ENCODE peak calls at places on chromosomes 3 and 15, in seven cellular contexts. S, T, E, M, H, G and U are unnamed samples.
A peak's percentile ranks its signal among the peaks of the same experiment; 100 is the strongest.

GRCh38 chr15:48479751-48480150 is 148.5 kb downstream of the DUT start:
- DNase-seq in S (no peak), T (no peak), E (no peak), M (no peak), H (no peak), G (no peak), U (no peak)

GRCh38 chr15:33148129-33148850 is 46.2 kb downstream of the FMN1 start:
- DNase-seq in S (no peak), T (no peak), E (no peak), M (no peak), H (no peak), G (no peak), U (no peak)

GRCh38 chr15:63114465-63114864 is 7.2 kb upstream of the LACTB start:
- DNase-seq in S (no peak), T (no peak), E (no peak), M (no peak), H (no peak), G (no peak), U (no peak)

GRCh38 chr3:61627768-61628185 is 66.4 kb downstream of the PTPRG start:
- DNase-seq in S (peak; percentile 88), T (no peak), E (peak; percentile 92), M (peak; percentile 83), H (no peak), G (no peak), U (peak; percentile 93)

GRCh38 chr15:61038387-61038786 is 190.7 kb downstream of the RORA start:
- DNase-seq in S (no peak), T (peak; percentile 28), E (peak; percentile 74), M (no peak), H (no peak), G (no peak), U (peak; percentile 44)

GRCh38 chr3:167684389-167684993 is 30.7 kb upstream of the WDR49 start:
- DNase-seq in S (peak; percentile 23), T (peak; percentile 77), E (peak; percentile 68), M (peak; percentile 14), H (peak; percentile 22), G (peak; percentile 84), U (peak; percentile 55)

GRCh38 chr3:50630916-50631315 is 14.0 kb downstream of the MAPKAPK3 start:
- DNase-seq in S (peak; percentile 59), T (no peak), E (no peak), M (no peak), H (no peak), G (no peak), U (no peak)

GRCh38 chr3:131277836-131278497 is 103.6 kb upstream of the NUDT16 start:
- DNase-seq in S (peak; percentile 26), T (peak; percentile 19), E (no peak), M (no peak), H (no peak), G (no peak), U (peak; percentile 33)

GRCh38 chr15:39431371-39431770 is 149.5 kb upstream of the THBS1 start:
- DNase-seq in S (peak; percentile 69), T (no peak), E (peak; percentile 31), M (no peak), H (no peak), G (no peak), U (peak; percentile 69)

GRCh38 chr3:46716461-46717441 is 918 bp downstream of the PRSS50 start:
- DNase-seq in S (no peak), T (no peak), E (no peak), M (no peak), H (no peak), G (no peak), U (no peak)

GRCh38 chr3:8970971-8971589 is 7.8 kb upstream of the RAD18 start:
- DNase-seq in S (no peak), T (peak; percentile 74), E (peak; percentile 67), M (no peak), H (peak; percentile 65), G (peak; percentile 66), U (peak; percentile 62)

GRCh38 chr3:14093831-14094230 is 30.8 kb downstream of the CHCHD4 start:
- DNase-seq in S (no peak), T (no peak), E (no peak), M (no peak), H (no peak), G (no peak), U (no peak)

DNA sequence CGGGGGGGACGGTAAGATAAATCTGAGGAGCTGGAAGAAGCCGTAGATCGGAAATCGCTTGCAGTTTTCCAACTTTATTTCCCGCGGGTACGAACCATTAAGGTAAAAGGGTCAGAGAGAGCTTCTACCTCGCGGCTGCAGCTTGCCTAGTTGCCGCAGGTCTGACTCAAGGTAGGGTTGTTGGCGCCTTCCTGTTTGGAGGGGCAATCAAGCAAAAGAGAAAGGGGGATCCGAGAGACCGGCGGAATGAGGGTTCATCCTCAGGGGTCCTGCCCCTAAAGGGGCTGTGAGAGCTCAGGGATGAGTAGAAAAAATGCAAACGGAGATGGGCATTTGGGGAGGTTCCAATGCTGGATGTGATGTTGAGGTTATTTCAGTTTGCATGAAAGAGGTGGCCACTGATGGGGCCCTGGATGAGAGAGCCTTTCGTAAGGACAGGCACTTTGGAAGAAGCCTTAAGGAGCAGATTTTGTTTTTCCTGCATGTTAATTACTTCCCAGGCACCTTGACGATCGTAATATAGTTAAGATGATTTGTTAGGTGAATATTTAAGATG is 265.4 kb downstream of the CGGBP1 start:
- DNase-seq in S (no peak), T (peak; percentile 65), E (no peak), M (no peak), H (no peak), G (no peak), U (no peak)
- H3K4me3 ChIP-seq in S (peak overlapping the region; percentile 63), T (peak overlapping the region; percentile 68), E (no peak overlapping the region), M (peak overlapping the region; percentile 5), H (peak overlapping the region; percentile 13), G (no peak overlapping the region), U (peak overlapping the region; percentile 28)

GRCh38 chr3:11045536-11045935 is 53.0 kb downstream of the SLC6A1 start:
- DNase-seq in S (no peak), T (no peak), E (no peak), M (no peak), H (no peak), G (no peak), U (no peak)
- TF ChIP-seq CTCF in S (no peak), T (no peak), E (no peak), M (no peak), H (no peak), G (no peak), U (no peak)

GRCh38 chr15:67823371-67824156 is 1.7 kb upstream of the SKOR1 start:
- DNase-seq in S (no peak), T (no peak), E (no peak), M (no peak), H (no peak), G (no peak), U (no peak)
- H3K4me3 ChIP-seq in S (no peak overlapping the region), T (peak overlapping the region; percentile 23), E (no peak overlapping the region), M (no peak overlapping the region), H (no peak overlapping the region), G (peak overlapping the region; percentile 18), U (no peak overlapping the region)

DNA sequence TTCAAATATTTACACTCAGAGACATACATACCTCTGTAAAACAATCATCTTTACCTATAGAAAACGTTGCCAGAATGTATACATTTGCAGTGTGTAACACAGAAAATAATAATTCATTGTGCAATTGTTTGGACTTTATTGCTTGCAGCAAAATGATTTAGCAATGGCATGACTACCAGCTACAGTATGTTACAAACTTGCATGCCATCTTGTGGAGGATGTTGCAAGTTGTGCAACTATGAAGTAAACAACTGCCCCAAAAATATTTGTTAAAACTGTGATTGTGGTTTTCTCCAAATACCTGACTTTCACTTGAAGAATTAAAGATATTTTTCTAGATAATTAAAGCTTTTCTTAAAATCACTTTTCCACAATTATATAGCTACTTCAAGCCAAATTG is 27.1 kb upstream of the C3orf49 start:
- DNase-seq in S (peak; percentile 39), T (peak; percentile 12), E (peak; percentile 80), M (peak; percentile 61), H (no peak), G (no peak), U (peak; percentile 89)
- TF ChIP-seq CTCF in S (peak; percentile 46), T (peak; percentile 35), E (peak; percentile 64), M (peak; percentile 54), H (no peak), G (no peak), U (peak; percentile 67)

DNA sequence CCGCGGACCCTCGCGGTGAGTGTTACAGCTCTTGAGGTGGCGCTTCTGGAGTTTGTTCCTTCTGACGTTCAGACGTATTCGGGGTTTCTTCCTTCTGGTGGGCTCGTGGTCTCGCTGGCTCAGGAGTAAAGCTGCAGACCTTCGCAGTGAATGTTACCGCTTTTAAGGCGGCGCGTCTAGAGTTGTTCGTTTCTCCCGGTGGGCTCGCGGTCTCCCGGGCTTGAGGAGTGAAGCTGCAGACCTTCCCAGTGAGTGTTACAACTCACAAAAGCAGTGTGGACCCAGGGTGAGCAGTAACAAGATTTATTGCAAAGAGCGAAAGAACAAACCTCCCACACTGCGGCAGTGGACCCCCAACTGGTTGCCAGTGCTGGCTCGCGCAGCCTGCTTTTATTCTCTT is 177.1 kb downstream of the UACA start:
- DNase-seq in S (no peak), T (no peak), E (no peak), M (no peak), H (no peak), G (no peak), U (no peak)
- H3K4me3 ChIP-seq in S (no peak overlapping the region), T (no peak overlapping the region), E (no peak overlapping the region), M (no peak overlapping the region), H (no peak overlapping the region), G (no peak overlapping the region), U (no peak overlapping the region)

DNA sequence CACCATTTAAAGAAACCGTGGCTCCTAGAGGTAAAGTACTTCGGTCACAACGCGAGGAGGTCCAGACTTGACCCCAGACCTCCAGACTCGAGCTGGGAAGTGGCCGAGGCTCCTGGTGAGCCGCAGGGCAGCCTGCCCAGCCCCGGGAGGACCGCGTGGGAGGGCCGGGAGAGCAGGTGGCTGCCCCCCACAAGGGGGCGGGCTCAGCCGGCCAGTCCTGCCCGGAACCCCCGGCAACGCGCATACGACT is at the start of gene SLC27A2:
- DNase-seq in S (no peak), T (no peak), E (no peak), M (no peak), H (no peak), G (no peak), U (no peak)
- TF ChIP-seq CTCF in S (no peak), T (peak; percentile 39), E (no peak), M (peak; percentile 32), H (peak; percentile 15), G (peak; percentile 39), U (peak; percentile 19)

DNA sequence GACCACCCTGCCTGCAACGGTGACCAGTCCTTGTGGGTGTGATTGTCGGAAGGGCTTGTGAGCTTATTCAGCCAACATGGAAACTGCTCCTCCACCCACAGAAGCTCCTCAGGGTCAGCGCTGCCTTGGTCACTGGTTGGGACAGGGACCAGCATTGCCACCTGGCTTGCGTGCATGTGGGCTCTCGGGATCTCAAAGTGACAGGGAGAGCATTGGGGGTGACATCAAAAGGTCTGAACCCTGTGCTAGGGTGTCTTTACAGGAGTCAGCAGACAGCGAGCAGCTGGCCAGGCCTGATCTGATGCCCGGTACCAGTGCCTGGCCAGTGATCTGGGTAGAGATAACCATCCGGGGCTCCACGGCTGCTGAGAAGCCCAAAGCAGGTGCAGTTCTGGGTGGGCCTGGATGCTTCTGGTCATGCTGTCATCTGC is 135.0 kb downstream of the NSMCE3 start:
- DNase-seq in S (no peak), T (no peak), E (no peak), M (no peak), H (no peak), G (no peak), U (no peak)
- H3K4me3 ChIP-seq in S (no peak overlapping the region), T (no peak overlapping the region), E (no peak overlapping the region), M (no peak overlapping the region), H (no peak overlapping the region), G (no peak overlapping the region), U (no peak overlapping the region)